ENCODE peak calls at places on chromosomes 16 and 17, in six cellular contexts. S is prostate gland, R is stromal cell of bone marrow, U is mesothelial cell of epicardium, C is posterior vena cava, H is RWPE1. L is an unnamed sample.

GRCh38 chr16:88799569-88800276 is 3.9 kb upstream of the CDT1 start:
- DNase-seq in R (no peak), H (no peak), C (no peak), S (no peak), U (no peak), L (no peak)

GRCh38 chr17:60501589-60501988 is 24.5 kb downstream of the APPBP2 start:
- DNase-seq in H (no peak), U (no peak), R (no peak), S (no peak), C (no peak), L (no peak)

GRCh38 chr17:7977039-7977438 is 25.4 kb upstream of the GUCY2D start:
- DNase-seq in H (no peak), C (no peak), R (no peak), U (no peak), S (no peak), L (no peak)

GRCh38 chr16:85631802-85632393 is 18.8 kb downstream of the GSE1 start:
- DNase-seq in S (no peak), R (no peak), C (no peak), H (no peak), U (no peak), L (no peak)

GRCh38 chr17:44829558-44830358 is at the start of gene GJC1:
- DNase-seq in C (peak; percentile 69), U (peak; percentile 71), H (peak; percentile 30), R (no peak), S (no peak), L (no peak)

GRCh38 chr17:37774508-37774907 is 29.6 kb upstream of the HNF1B start:
- DNase-seq in U (no peak), S (no peak), C (no peak), R (no peak), H (no peak), L (no peak)

GRCh38 chr17:18259621-18260331 is 686 bp upstream of the MIEF2 start:
- DNase-seq in R (no peak), C (no peak), S (no peak), H (peak; percentile 75), U (no peak), L (peak; percentile 41)

GRCh38 chr17:67546578-67547527 is 169.8 kb downstream of the PITPNC1 start:
- DNase-seq in R (no peak), C (peak; percentile 87), U (no peak), H (no peak), S (no peak), L (peak; percentile 63)

GRCh38 chr16:609316-609715 is 19.4 kb downstream of the RAB40C start:
- DNase-seq in R (no peak), S (no peak), C (no peak), U (no peak), H (no peak), L (no peak)

GRCh38 chr17:9343513-9343912 is 232.1 kb downstream of the STX8 start:
- DNase-seq in S (no peak), C (no peak), U (no peak), H (no peak), R (no peak), L (no peak)

GRCh38 chr17:74237321-74237720 is 23.9 kb downstream of the TTYH2 start:
- DNase-seq in H (no peak), C (no peak), U (no peak), S (no peak), R (no peak), L (no peak)

GRCh38 chr17:79306688-79307323 is 232.2 kb downstream of the ENGASE start:
- DNase-seq in H (no peak), U (no peak), R (no peak), C (no peak), S (no peak), L (no peak)

GRCh38 chr17:1270210-1271019 is at the start of gene BHLHA9:
- DNase-seq in S (no peak), U (no peak), H (no peak), C (no peak), R (no peak), L (no peak)

GRCh38 chr16:14303182-14303618 is 232.1 kb downstream of the MRTFB start:
- DNase-seq in H (no peak), R (no peak), U (no peak), C (no peak), S (no peak), L (no peak)

GRCh38 chr17:57085448-57086068 is 512 bp downstream of the AKAP1 start:
- DNase-seq in U (peak; percentile 69), R (no peak), H (peak; percentile 56), S (no peak), C (peak; percentile 86), L (peak; percentile 77)

GRCh38 chr16:23538919-23539278 is 18.3 kb downstream of the EARS2 start:
- DNase-seq in S (no peak), U (no peak), R (no peak), C (peak; percentile 0), H (no peak), L (no peak)

GRCh38 chr17:64219571-64219970 is 43.5 kb downstream of the TEX2 start:
- DNase-seq in S (no peak), H (no peak), R (no peak), C (no peak), U (no peak), L (no peak)

GRCh38 chr17:68777243-68777855 is 176.2 kb upstream of the FAM20A start:
- DNase-seq in U (peak; percentile 48), S (peak; percentile 32), H (peak; percentile 40), R (peak; percentile 75), C (no peak), L (no peak)

GRCh38 chr17:69358688-69359596 is 32.0 kb upstream of the ABCA5 start:
- DNase-seq in R (no peak), U (no peak), H (no peak), S (no peak), C (no peak), L (no peak)

GRCh38 chr16:68900009-68900408 is 56.7 kb downstream of the TANGO6 start:
- DNase-seq in R (no peak), H (no peak), S (no peak), C (no peak), U (no peak), L (no peak)

GRCh38 chr17:36856921-36857381 is 80.3 kb upstream of the LHX1 start:
- DNase-seq in U (no peak), H (no peak), R (no peak), S (peak; percentile 39), C (no peak), L (no peak)

GRCh38 chr16:76162046-76162445 is 115.2 kb upstream of the CNTNAP4 start:
- DNase-seq in H (no peak), U (no peak), C (no peak), R (no peak), S (no peak), L (no peak)

GRCh38 chr17:81902023-81902652 is at the start of gene NPB:
- DNase-seq in U (no peak), R (no peak), C (no peak), H (no peak), S (no peak), L (no peak)

GRCh38 chr17:82449136-82449882 is 1.2 kb downstream of the CYBC1 start:
- DNase-seq in H (no peak), S (no peak), R (no peak), U (no peak), C (no peak), L (no peak)

GRCh38 chr16:9946022-9946720 is 236.1 kb downstream of the GRIN2A start:
- DNase-seq in C (no peak), R (no peak), S (no peak), U (no peak), H (no peak), L (no peak)